ENCODE peak calls at places on chromosomes 3 and 15, in seven cellular contexts. F is IMR-90, J is mesendoderm, Q is H9, C is trophoblast cell, M is H1, A is mesenchymal stem cell. W is an unnamed sample.

GRCh38 chr3:58532794-58533220 is 4.2 kb downstream of the ACOX2 start:
- DNase-seq in F (peak), M (peak), J (peak), A (peak), C (peak), Q (peak), W (peak)

GRCh38 chr3:152961323-152961722 is 126.4 kb downstream of the P2RY1 start:
- DNase-seq in J (peak), A (peak), F (peak), Q (no peak), M (no peak), C (no peak), W (no peak)

GRCh38 chr3:106457278-106458210 is 588.7 kb upstream of the CBLB start:
- DNase-seq in J (peak), C (no peak), M (no peak), A (peak), F (peak), Q (no peak), W (no peak)

GRCh38 chr15:34358948-34359347 is 8.0 kb downstream of the LPCAT4 start:
- DNase-seq in Q (no peak), M (no peak), F (no peak), J (no peak), A (no peak), C (no peak), W (no peak)

GRCh38 chr3:99532246-99532645 is 106.1 kb upstream of the COL8A1 start:
- DNase-seq in Q (peak), M (peak), J (peak), A (peak), C (peak), F (peak), W (peak)

GRCh38 chr15:93452537-93453211 is 363.7 kb upstream of the RGMA start:
- DNase-seq in Q (no peak), C (no peak), F (no peak), A (no peak), M (no peak), J (no peak), W (no peak)

GRCh38 chr3:127172670-127173515 is 20.0 kb upstream of the PRR23E start:
- DNase-seq in F (peak), M (peak), A (peak), J (peak), Q (peak), C (no peak), W (no peak)

GRCh38 chr3:45560270-45561020 is 34.1 kb upstream of the LIMD1 start:
- DNase-seq in M (no peak), A (peak), C (no peak), Q (no peak), J (no peak), F (peak), W (no peak)

GRCh38 chr15:31513178-31513577 is 186.5 kb downstream of the KLF13 start:
- DNase-seq in C (no peak), F (no peak), J (no peak), A (no peak), M (no peak), Q (no peak), W (no peak)

GRCh38 chr3:11195721-11196332 is 41.5 kb downstream of the HRH1 start:
- DNase-seq in F (peak), Q (peak), C (no peak), J (peak), A (peak), M (no peak), W (no peak)

GRCh38 chr15:94673801-94674200 is 442.4 kb downstream of the MCTP2 start:
- DNase-seq in Q (no peak), M (no peak), A (no peak), F (no peak), J (no peak), C (no peak), W (no peak)

GRCh38 chr3:56593455-56594158 is 36.6 kb downstream of the CCDC66 start:
- DNase-seq in F (no peak), M (no peak), C (no peak), Q (no peak), J (no peak), A (no peak), W (no peak)

GRCh38 chr15:99452728-99453643 is 112.8 kb upstream of the MEF2A start:
- DNase-seq in M (peak), J (no peak), A (peak), C (no peak), Q (no peak), F (peak), W (no peak)

GRCh38 chr3:31364711-31365110 is 168.0 kb upstream of the STT3B start:
- DNase-seq in M (no peak), Q (no peak), J (no peak), C (no peak), F (peak), A (peak), W (no peak)

GRCh38 chr3:111040959-111041358 is 30.7 kb upstream of the NECTIN3 start:
- DNase-seq in F (no peak), M (no peak), C (no peak), A (no peak), Q (no peak), J (no peak), W (no peak)
- H2BK5ac ChIP-seq in F (no peak), M (no peak), C (no peak), A (no peak), Q (no peak), J (no peak), W (no peak)

GRCh38 chr3:9396301-9396631 is 1.1 kb upstream of the SETD5 start:
- DNase-seq in Q (peak), F (peak), C (peak), A (peak), J (peak), M (no peak), W (no peak)
- H2AK5ac ChIP-seq in Q (no peak), F (peak), C (no peak), A (no peak), J (no peak), M (no peak), W (no peak)

GRCh38 chr3:81516042-81516441 is 245.4 kb downstream of the GBE1 start:
- DNase-seq in J (no peak), F (peak), C (no peak), Q (no peak), A (no peak), M (no peak), W (no peak)
- H3K23ac ChIP-seq in J (no peak), F (no peak), C (no peak), Q (no peak), A (no peak), M (no peak), W (no peak)

DNA sequence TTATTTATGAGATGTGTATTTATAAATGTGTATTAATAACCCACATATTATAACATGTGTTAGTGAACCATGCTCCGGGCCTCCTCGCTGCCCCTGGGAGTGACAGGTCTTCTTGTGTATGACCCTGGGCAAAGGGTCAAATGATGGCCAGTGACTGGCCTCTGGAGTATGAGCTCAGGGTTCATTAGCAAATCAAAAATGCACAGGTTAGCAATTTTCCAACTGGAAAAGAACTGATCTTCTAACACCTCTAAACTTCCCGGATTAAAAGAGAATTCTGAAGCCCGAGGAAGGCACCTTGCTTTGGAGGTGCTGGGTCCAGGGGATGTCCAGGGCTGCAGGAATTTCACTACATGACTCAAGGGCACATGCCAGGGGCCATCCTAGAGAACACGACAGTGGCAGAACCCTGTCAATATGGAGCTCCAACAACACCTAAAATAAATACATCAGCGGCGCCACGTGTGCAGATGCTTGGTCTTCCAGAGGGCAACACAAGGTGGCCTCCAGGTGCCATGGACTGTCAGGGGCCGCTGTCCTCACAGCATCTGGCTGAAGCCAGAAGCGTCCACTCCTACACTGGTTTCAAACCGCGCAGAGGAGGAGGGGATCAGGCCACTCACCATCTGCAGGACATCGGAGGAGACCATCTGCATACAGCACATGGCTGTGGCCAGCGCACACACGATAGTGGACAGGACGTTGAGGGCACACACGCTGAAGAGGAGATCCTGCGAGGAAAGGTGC is 118.3 kb downstream of the NSMCE3 start:
- DNase-seq in F (no peak), A (no peak), C (no peak), M (peak), Q (no peak), J (no peak), W (no peak)
- H2BK5ac ChIP-seq in F (no peak), A (no peak), C (no peak), M (no peak), Q (no peak), J (no peak), W (no peak)

GRCh38 chr3:138270245-138270644 is 59.4 kb downstream of the NME9 start:
- DNase-seq in C (no peak), Q (no peak), A (no peak), F (no peak), J (no peak), M (no peak), W (no peak)

GRCh38 chr3:138267083-138267482 is 62.6 kb downstream of the NME9 start:
- DNase-seq in C (no peak), J (no peak), F (no peak), A (no peak), Q (no peak), M (no peak), W (no peak)

GRCh38 chr3:138260636-138261035 is 69.0 kb downstream of the NME9 start:
- DNase-seq in J (no peak), F (no peak), M (no peak), Q (no peak), C (peak), A (no peak), W (no peak)

GRCh38 chr3:138263104-138263503 is 66.5 kb downstream of the NME9 start:
- DNase-seq in J (peak), F (no peak), A (no peak), C (no peak), M (no peak), Q (no peak), W (no peak)

GRCh38 chr3:138265745-138266144 is 63.9 kb downstream of the NME9 start:
- DNase-seq in F (no peak), C (no peak), M (no peak), A (no peak), J (no peak), Q (no peak), W (no peak)
- H2AK5ac ChIP-seq in F (no peak), C (no peak), M (no peak), A (no peak), J (no peak), Q (no peak), W (no peak)

GRCh38 chr15:74631408-74631807 is 15.8 kb downstream of the CLK3 start:
- DNase-seq in J (no peak), C (no peak), Q (peak), M (no peak), A (no peak), F (no peak), W (no peak)

GRCh38 chr15:74632601-74633000 is 17.0 kb downstream of the CLK3 start:
- DNase-seq in C (no peak), F (no peak), J (no peak), M (no peak), Q (peak), A (no peak), W (no peak)

GRCh38 chr15:74630284-74631086 is 14.8 kb downstream of the CLK3 start:
- DNase-seq in M (no peak), J (no peak), A (no peak), F (no peak), Q (peak), C (no peak), W (no peak)

GRCh38 chr15:74631087-74631385 is 15.4 kb downstream of the CLK3 start:
- DNase-seq in F (no peak), M (no peak), C (no peak), A (no peak), J (no peak), Q (no peak), W (no peak)

GRCh38 chr15:74631935-74632560 is 16.4 kb downstream of the CLK3 start:
- DNase-seq in Q (peak), C (peak), F (peak), M (peak), A (peak), J (peak), W (peak)
- H3K23ac ChIP-seq in Q (no peak), C (no peak), F (no peak), M (no peak), A (no peak), J (no peak), W (no peak)

GRCh38 chr3:72962317-72962716 is 34.3 kb upstream of the PPP4R2 start:
- DNase-seq in C (no peak), Q (no peak), M (no peak), J (no peak), A (no peak), F (no peak), W (no peak)
- H2BK5ac ChIP-seq in C (no peak), Q (no peak), M (no peak), J (no peak), A (no peak), F (no peak), W (no peak)

W was measured in neuronal stem cell.